ENCODE peak calls at places on chromosomes 12 and 14, in five cellular contexts. J is HCT116, Y is tibial nerve, E is endothelial cell of umbilical vein, M is lower leg skin. K is an unnamed sample.

GRCh38 chr14:50607181-50607580 is 47.2 kb downstream of the ATL1 start:
- DNase-seq in J (no peak), Y (no peak), E (no peak), M (no peak), K (no peak)

GRCh38 chr12:125657681-125658080 is 592.4 kb downstream of the AACS start:
- DNase-seq in J (no peak), Y (no peak), E (no peak), M (no peak), K (no peak)

GRCh38 chr12:28497889-28498411 is 307.7 kb downstream of the CCDC91 start:
- DNase-seq in J (peak; percentile 7), Y (no peak), E (peak; percentile 56), M (no peak), K (no peak)

GRCh38 chr12:92503977-92504966 is 198.5 kb upstream of the PLEKHG7 start:
- DNase-seq in J (no peak), Y (peak; percentile 28), E (no peak), M (no peak), K (no peak)

GRCh38 chr12:112705037-112705632 is 86.4 kb upstream of the RPH3A start:
- DNase-seq in J (no peak), Y (no peak), E (no peak), M (no peak), K (no peak)

GRCh38 chr14:91317381-91318313 is 73.1 kb upstream of the GPR68 start:
- DNase-seq in J (no peak), Y (no peak), E (peak; percentile 52), M (peak; percentile 44), K (no peak)

GRCh38 chr14:86423212-86423611 is 893.3 kb downstream of the FLRT2 start:
- DNase-seq in J (no peak), Y (no peak), E (no peak), M (no peak), K (no peak)

GRCh38 chr14:52227559-52228222 is 39.8 kb upstream of the PTGDR start:
- DNase-seq in J (no peak), Y (no peak), E (no peak), M (no peak), K (no peak)

GRCh38 chr12:6697584-6698351 is 2.8 kb downstream of the PIANP start:
- DNase-seq in J (peak; percentile 45), Y (no peak), E (peak; percentile 58), M (no peak), K (no peak)

GRCh38 chr12:108849653-108850052 is 7.7 kb downstream of the SSH1 start:
- DNase-seq in J (no peak), Y (no peak), E (no peak), M (no peak), K (no peak)

GRCh38 chr12:95396849-95397498 is 77.0 kb upstream of the METAP2 start:
- DNase-seq in J (no peak), Y (no peak), E (no peak), M (no peak), K (no peak)

GRCh38 chr12:57735952-57736742 is 2.4 kb downstream of the AGAP2 start:
- DNase-seq in J (no peak), Y (no peak), E (no peak), M (no peak), K (no peak)

GRCh38 chr12:97465012-97465345 is 2.4 kb downstream of the RMST start:
- DNase-seq in J (no peak), Y (no peak), E (no peak), M (no peak), K (no peak)

GRCh38 chr12:40946612-40947194 is 241.4 kb upstream of the PDZRN4 start:
- DNase-seq in J (peak; percentile 22), Y (no peak), E (peak; percentile 55), M (no peak), K (no peak)

GRCh38 chr12:117125275-117125613 is 26.0 kb upstream of the TESC start:
- DNase-seq in J (no peak), Y (no peak), E (no peak), M (no peak), K (no peak)

GRCh38 chr14:33691907-33692306 is 259.0 kb downstream of the EGLN3 start:
- DNase-seq in J (no peak), Y (no peak), E (no peak), M (no peak), K (no peak)

GRCh38 chr12:49414364-49414763 is 47.1 kb downstream of the SPATS2 start:
- DNase-seq in J (no peak), Y (no peak), E (no peak), M (no peak), K (no peak)

GRCh38 chr14:25848601-25849000 is 749.2 kb downstream of the NOVA1 start:
- DNase-seq in J (no peak), Y (no peak), E (no peak), M (no peak), K (no peak)

GRCh38 chr12:124082676-124083075 is 109.7 kb downstream of the ZNF664 start:
- DNase-seq in J (no peak), Y (no peak), E (no peak), M (no peak), K (no peak)

GRCh38 chr14:75636100-75636692 is 24.5 kb downstream of the ERG28 start:
- DNase-seq in J (no peak), Y (no peak), E (no peak), M (no peak), K (no peak)

GRCh38 chr14:94098359-94098758 is 12.2 kb upstream of the IFI27 start:
- DNase-seq in J (no peak), Y (no peak), E (no peak), M (no peak), K (no peak)

GRCh38 chr12:115833704-115834103 is 443.8 kb downstream of the MED13L start:
- DNase-seq in J (no peak), Y (no peak), E (no peak), M (no peak), K (no peak)

GRCh38 chr14:25048170-25049126 is 1.5 kb downstream of the STXBP6 start:
- DNase-seq in J (no peak), Y (peak; percentile 34), E (no peak), M (peak; percentile 69), K (no peak)

GRCh38 chr12:121227294-121227693 is 17.4 kb downstream of the P2RX4 start:
- DNase-seq in J (no peak), Y (no peak), E (no peak), M (no peak), K (peak; percentile 84)

GRCh38 chr12:132619301-132620112 is 931 bp downstream of the P2RX2 start:
- DNase-seq in J (no peak), Y (no peak), E (no peak), M (no peak), K (no peak)

GRCh38 chr12:119334459-119335170 is at the start of gene CCDC60:
- DNase-seq in J (no peak), Y (no peak), E (no peak), M (no peak), K (no peak)

GRCh38 chr12:34350092-34351041 is 328.1 kb downstream of the ALG10 start:
- DNase-seq in J (no peak), Y (no peak), E (no peak), M (no peak), K (no peak)
- TF ChIP-seq POLR2A in J (no peak), Y (no peak), E (no peak), M (no peak), K (no peak)

GRCh38 chr14:73725116-73726024 is 11.2 kb upstream of the PNMA1 start:
- DNase-seq in J (no peak), Y (no peak), E (no peak), M (no peak), K (no peak)
- TF ChIP-seq POLR2A in J (no peak), Y (no peak), E (no peak), M (no peak), K (no peak)

DNA sequence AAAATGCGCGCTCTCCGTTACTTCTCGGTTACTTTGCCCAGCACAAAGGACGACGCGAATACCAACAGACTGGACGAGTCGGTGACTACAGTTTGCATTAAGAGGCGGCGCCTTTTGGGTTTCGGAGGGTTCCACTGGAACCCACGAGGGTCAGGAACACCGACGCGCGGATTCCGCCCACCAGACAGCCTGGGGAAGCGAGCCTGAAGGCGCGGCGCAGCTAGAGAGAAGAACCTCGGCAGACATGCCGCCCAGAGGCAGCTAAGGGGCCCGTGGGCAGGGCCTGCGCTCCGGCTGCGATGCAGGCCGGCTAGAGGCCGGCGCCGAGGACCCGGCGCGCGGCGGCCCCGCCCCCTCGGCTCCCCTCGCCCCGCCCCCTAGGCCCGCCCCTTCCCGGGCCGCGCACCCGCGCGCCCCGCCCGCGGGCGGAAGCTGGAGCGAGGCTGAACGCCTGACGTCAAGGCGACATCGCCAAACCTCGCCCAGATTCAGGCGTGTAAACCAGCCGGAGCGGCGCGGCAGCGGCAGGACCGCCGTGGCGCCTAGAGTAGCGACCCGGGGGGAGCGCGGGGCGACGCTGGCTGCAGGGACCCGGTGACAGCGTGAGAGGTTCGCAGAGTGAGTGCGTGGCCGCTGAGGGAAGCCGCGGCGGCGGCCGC is at the start of gene RAP1B:
- DNase-seq in J (peak; percentile 69), Y (peak; percentile 74), E (peak; percentile 87), M (peak; percentile 84), K (peak; percentile 84)
- TF ChIP-seq POLR2A in J (peak; percentile 75), Y (peak; percentile 98), E (peak; percentile 95), M (peak; percentile 92), K (peak; percentile 48)

GRCh38 chr12:14770495-14771313 is 32.6 kb downstream of the WBP11 start:
- DNase-seq in J (peak; percentile 83), Y (peak; percentile 97), E (peak; percentile 97), M (peak; percentile 99), K (peak; percentile 97)
- TF ChIP-seq POLR2A in J (peak; percentile 96), Y (peak; percentile 90), E (peak; percentile 98), M (peak; percentile 89), K (peak; percentile 95)

GRCh38 chr14:74302160-74302628 is 540 bp downstream of the ABCD4 start:
- DNase-seq in J (no peak), Y (no peak), E (peak; percentile 72), M (no peak), K (no peak)

GRCh38 chr14:74308695-74309094 is 6.0 kb upstream of the ABCD4 start:
- DNase-seq in J (no peak), Y (no peak), E (no peak), M (no peak), K (no peak)

GRCh38 chr14:74299061-74299545 is 3.6 kb downstream of the ABCD4 start:
- DNase-seq in J (peak; percentile 22), Y (no peak), E (peak; percentile 73), M (peak; percentile 26), K (no peak)

GRCh38 chr14:74301594-74302159 is 1.1 kb downstream of the ABCD4 start:
- DNase-seq in J (no peak), Y (no peak), E (no peak), M (no peak), K (no peak)

GRCh38 chr14:74302634-74303569 is at the start of gene ABCD4:
- DNase-seq in J (peak; percentile 89), Y (peak; percentile 89), E (peak; percentile 92), M (peak; percentile 93), K (peak; percentile 90)
- TF ChIP-seq POLR2A in J (peak; percentile 83), Y (peak; percentile 41), E (peak; percentile 91), M (no peak), K (no peak)